ENCODE peak calls at places on chromosomes 7 and 10, in seven cellular contexts. X is NT2/D1, C is SK-N-SH, R is GM12878, Z is K562, G is HepG2, J is H1. L is an unnamed sample.

GRCh38 chr7:46713868-46714596 is 793.0 kb upstream of the IGFBP3 start:
- DNase-seq in X (no peak), C (no peak), R (no peak), Z (no peak), G (no peak), J (no peak), L (no peak)

GRCh38 chr7:149552778-149553177 is 55.2 kb upstream of the ZNF746 start:
- DNase-seq in X (no peak), C (no peak), R (no peak), Z (no peak), G (no peak), J (no peak), L (no peak)

GRCh38 chr7:3911685-3912084 is 610.6 kb downstream of the SDK1 start:
- DNase-seq in X (no peak), C (no peak), R (no peak), Z (no peak), G (no peak), J (no peak), L (no peak)

GRCh38 chr7:130371059-130371458 is 9.2 kb upstream of the CPA1 start:
- DNase-seq in X (no peak), C (no peak), R (no peak), Z (no peak), G (no peak), J (no peak), L (no peak)

GRCh38 chr7:108002726-108003590 is at the start of gene LAMB1:
- DNase-seq in X (peak), C (peak), R (no peak), Z (peak), G (peak), J (peak), L (no peak)

GRCh38 chr10:110324201-110324804 is 19.6 kb upstream of the SMNDC1 start:
- DNase-seq in X (no peak), C (no peak), R (no peak), Z (peak), G (no peak), J (no peak), L (no peak)

GRCh38 chr7:69738396-69738889 is 140.2 kb downstream of the AUTS2 start:
- DNase-seq in X (peak), C (no peak), R (peak), Z (no peak), G (no peak), J (no peak), L (no peak)

GRCh38 chr7:129734400-129734799 is 122.9 kb downstream of the NRF1 start:
- DNase-seq in X (no peak), C (no peak), R (no peak), Z (no peak), G (no peak), J (no peak), L (no peak)

GRCh38 chr7:39336457-39336856 is 229.7 kb upstream of the YAE1 start:
- DNase-seq in X (no peak), C (no peak), R (no peak), Z (no peak), G (no peak), J (no peak), L (no peak)

GRCh38 chr7:18754766-18755165 is 259.2 kb downstream of the HDAC9 start:
- DNase-seq in X (no peak), C (no peak), R (no peak), Z (no peak), G (no peak), J (no peak), L (no peak)

GRCh38 chr7:29414216-29414615 is 149.4 kb upstream of the PRR15 start:
- DNase-seq in X (no peak), C (no peak), R (no peak), Z (no peak), G (no peak), J (no peak), L (no peak)

GRCh38 chr10:70528726-70529362 is 50.3 kb downstream of the PALD1 start:
- DNase-seq in X (no peak), C (peak), R (no peak), Z (peak), G (peak), J (no peak), L (peak)

GRCh38 chr10:74900297-74900696 is 73.9 kb downstream of the KAT6B start:
- DNase-seq in X (no peak), C (no peak), R (peak), Z (no peak), G (no peak), J (no peak), L (no peak)

DNA sequence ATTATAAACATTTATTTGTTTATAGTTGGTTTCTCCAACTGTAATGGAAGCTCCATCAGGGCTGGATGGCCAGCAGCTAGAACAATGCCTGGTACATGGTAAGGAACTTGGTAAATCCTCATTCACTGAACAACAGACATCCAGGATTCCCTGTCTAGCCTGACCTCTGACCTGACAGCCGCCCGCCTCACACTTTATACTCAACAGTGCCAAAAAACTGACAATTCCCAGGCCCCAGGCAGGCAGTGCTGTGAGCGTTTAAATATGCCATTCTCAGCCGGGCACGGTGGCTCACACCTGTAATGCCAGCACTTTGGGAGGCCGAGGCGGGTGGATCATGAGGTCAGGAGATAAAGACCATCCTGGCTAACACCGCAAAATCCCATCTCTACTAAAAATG is 55.9 kb downstream of the RSU1 start:
- DNase-seq in X (no peak), C (no peak), R (no peak), Z (no peak), G (no peak), J (no peak), L (no peak)
- TF ChIP-seq YY1 in X (no peak), C (no peak), R (no peak), Z (no peak), G (no peak), J (no peak), L (no peak)

GRCh38 chr7:92362131-92362530 is 85.2 kb upstream of the GATAD1 start:
- DNase-seq in X (no peak), C (no peak), R (no peak), Z (no peak), G (no peak), J (no peak), L (no peak)

GRCh38 chr7:92368741-92369140 is 78.5 kb upstream of the GATAD1 start:
- DNase-seq in X (no peak), C (no peak), R (no peak), Z (no peak), G (no peak), J (no peak), L (no peak)

GRCh38 chr7:92366730-92367129 is 80.6 kb upstream of the GATAD1 start:
- DNase-seq in X (no peak), C (no peak), R (no peak), Z (no peak), G (no peak), J (no peak), L (no peak)
- TF ChIP-seq YY1 in X (no peak), C (no peak), R (no peak), Z (no peak), G (no peak), J (no peak), L (no peak)

DNA sequence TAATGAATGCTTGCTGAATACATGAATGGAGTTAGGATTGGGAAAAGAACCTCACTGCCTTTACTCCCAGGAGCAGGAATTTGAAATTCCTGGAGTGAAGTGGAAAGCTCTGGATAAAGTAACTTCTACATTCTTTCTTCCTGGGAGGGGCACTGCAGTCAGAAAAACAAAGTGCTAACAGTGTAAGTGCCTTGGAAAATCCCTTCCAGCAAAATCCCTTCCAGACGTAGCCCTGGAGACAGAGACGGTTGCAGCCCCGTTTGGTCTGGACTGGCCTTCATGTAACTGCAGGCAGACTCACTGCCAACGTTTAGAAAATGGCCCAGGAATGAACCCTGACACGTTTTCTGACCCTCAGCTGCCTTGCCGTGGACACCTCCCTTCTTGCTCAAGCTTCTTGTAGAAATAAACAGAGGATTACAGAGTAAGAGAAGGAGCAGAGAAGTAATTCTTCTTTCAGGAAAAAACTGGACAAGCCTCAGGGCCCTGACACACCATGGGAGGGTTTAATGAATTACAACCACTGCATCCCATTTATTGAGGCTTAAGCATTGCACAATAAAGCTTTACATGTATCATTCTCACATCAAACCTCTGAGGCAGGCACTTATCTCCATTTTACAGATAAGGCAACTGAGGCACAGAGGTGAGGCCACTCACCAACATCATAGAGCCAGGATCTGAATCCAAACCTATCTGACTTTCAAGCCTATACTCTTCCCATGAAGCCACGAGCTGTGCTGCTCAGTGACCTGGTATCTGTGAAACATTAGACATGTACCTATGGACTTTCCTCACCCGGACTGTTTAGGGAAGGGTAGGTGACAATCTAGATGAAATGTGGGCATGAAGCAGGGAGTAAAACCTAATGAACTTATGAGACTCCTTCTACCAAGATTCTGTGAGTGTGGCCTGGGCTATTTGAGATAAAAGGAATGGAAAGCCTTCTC is 7.8 kb downstream of the ITPRIP start:
- DNase-seq in X (no peak), C (no peak), R (no peak), Z (no peak), G (peak), J (no peak), L (no peak)
- TF ChIP-seq YY1 in X (no peak), C (no peak), R (no peak), Z (no peak), G (no peak), J (no peak), L (no peak)

DNA sequence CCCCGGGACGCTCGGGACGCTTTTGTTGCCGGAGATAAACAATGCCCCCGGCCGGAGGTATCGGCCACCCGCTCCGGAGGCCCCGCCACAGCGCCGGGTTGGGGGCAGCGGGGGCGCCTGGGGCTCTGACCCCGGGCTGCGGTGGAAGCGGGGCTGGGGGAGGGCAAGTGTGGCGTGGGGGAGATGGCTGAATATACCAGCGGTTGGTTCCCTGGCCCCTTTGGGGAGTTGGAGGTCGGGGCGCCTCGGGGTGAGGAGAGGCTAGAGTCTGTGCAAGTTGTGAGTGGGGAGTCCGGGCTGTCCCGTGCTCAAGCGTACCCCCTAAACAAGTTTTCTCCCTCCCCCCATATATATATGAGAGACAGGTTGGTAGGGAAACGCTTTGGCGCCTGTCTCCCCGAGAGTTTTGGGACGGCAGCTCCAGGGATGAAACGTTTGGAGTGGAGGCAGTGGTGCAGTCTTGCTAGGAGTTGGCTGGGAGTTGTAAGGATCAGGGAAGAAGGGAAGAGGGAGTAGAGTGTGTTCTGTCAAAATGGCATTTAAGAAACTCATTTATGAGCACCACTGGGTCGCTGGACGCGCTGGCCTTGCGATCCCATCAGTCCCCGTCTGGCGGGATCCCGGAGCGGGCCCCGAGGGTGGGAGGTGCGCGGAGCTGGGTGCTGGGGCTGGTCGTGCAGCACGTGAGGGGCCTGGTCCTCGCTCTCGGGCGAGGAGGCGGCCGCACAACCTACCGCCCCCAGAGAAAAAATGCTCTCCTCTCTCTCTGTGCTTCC is 967 bp downstream of the TET1 start:
- DNase-seq in X (no peak), C (peak), R (no peak), Z (peak), G (peak), J (peak), L (no peak)
- TF ChIP-seq YY1 in X (no peak), C (no peak), R (no peak), Z (no peak), G (no peak), J (no peak), L (no peak)

DNA sequence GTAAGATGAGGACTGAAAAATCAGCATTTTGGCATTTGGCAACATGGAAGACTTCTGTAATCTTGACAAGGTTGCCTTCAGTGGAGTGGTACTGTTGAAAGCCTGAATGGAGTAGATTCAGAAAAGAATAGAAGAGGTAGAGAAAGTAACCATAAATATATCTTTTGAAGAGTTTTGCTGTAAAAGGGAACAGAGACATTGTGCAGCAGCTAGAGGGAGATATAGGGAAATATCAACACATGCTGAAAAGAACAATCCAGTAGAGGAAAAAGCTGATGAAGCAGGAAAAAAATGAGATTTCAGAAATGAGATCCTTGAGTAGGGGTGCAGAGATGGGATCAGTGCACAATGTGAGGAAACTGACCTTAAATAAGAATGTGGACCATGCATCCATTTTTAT is 60.0 kb downstream of the RAPGEF5 start:
- DNase-seq in X (no peak), C (no peak), R (no peak), Z (no peak), G (no peak), J (no peak), L (no peak)
- TF ChIP-seq YY1 in X (no peak), C (no peak), R (no peak), Z (no peak), G (no peak), J (no peak), L (no peak)

GRCh38 chr7:102295346-102296178 is 8.9 kb downstream of the SH2B2 start:
- DNase-seq in X (no peak), C (no peak), R (no peak), Z (no peak), G (no peak), J (no peak), L (no peak)
- TF ChIP-seq YY1 in X (no peak), C (no peak), R (no peak), Z (no peak), G (no peak), J (no peak), L (no peak)

GRCh38 chr7:8491106-8491505 is 57.7 kb downstream of the NXPH1 start:
- DNase-seq in X (no peak), C (no peak), R (no peak), Z (no peak), G (no peak), J (no peak), L (no peak)

DNA sequence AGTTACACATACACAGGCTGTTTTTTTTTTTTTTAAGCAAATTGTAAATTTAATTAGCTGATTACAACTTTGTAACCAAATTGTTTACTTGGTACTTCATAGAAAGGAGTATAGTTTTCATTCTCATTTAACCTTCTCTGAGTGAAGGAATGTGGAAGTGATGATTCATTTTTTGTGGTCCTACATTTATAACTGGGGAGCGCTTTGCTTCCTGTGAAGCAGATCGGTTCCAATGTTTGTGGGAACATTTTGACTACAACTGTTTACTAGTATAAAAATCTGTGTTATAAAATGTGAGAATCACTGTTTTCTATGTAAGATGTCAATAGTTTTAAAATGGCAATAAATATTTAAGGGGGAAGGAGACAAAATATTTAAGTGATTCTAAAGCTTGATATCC is 57.0 kb downstream of the NXPH1 start:
- DNase-seq in X (no peak), C (no peak), R (no peak), Z (no peak), G (no peak), J (no peak), L (no peak)
- TF ChIP-seq YY1 in X (no peak), C (no peak), R (no peak), Z (no peak), G (no peak), J (no peak), L (no peak)

DNA sequence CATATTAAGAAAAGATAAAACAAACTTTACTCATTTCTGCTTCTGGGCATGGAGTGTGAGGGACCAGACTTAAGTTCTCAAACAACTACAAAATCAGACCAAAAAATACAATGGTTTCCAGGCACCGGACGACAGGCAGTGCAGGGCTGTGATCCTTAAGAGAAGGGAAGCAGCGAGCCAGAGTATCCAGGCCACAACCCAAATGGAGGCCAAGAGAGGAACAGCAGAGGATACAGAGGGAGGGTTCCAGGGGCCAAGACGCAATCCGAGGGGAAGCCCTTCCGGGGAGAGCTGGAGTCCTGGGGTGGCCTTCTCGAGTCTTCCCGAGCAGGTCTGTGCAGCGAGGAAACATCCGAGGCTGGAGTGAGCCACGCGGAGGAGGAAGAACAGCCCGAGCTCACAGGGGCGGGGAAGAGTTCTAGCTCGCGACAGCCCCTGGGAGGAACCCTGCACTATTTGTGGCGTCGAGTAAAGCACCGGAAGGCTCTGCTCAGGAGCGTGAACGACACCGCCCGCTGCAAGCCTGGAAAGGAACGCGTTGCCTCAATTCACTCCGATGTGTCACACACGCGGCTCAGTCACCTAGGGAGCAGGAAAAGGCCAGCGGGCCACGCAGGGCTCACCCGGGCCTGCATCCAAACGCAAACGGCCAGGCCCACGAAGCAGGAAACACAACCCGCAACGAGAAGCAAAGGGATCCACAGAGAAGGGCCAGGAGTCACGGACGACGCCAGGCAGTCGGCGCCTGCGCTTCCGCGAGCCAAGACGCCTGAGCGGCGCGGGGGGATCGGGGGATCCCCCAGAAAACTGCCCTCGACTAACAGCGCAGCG is 933 bp upstream of the RNF32 start:
- DNase-seq in X (no peak), C (no peak), R (no peak), Z (peak), G (no peak), J (no peak), L (no peak)
- TF ChIP-seq YY1 in X (no peak), C (no peak), R (no peak), Z (no peak), G (no peak), J (no peak), L (no peak)

GRCh38 chr7:137157256-137157655 is 186.3 kb downstream of the PTN start:
- DNase-seq in X (no peak), C (no peak), R (no peak), Z (no peak), G (no peak), J (no peak), L (no peak)
- TF ChIP-seq YY1 in X (no peak), C (no peak), R (no peak), Z (no peak), G (no peak), J (no peak), L (no peak)

DNA sequence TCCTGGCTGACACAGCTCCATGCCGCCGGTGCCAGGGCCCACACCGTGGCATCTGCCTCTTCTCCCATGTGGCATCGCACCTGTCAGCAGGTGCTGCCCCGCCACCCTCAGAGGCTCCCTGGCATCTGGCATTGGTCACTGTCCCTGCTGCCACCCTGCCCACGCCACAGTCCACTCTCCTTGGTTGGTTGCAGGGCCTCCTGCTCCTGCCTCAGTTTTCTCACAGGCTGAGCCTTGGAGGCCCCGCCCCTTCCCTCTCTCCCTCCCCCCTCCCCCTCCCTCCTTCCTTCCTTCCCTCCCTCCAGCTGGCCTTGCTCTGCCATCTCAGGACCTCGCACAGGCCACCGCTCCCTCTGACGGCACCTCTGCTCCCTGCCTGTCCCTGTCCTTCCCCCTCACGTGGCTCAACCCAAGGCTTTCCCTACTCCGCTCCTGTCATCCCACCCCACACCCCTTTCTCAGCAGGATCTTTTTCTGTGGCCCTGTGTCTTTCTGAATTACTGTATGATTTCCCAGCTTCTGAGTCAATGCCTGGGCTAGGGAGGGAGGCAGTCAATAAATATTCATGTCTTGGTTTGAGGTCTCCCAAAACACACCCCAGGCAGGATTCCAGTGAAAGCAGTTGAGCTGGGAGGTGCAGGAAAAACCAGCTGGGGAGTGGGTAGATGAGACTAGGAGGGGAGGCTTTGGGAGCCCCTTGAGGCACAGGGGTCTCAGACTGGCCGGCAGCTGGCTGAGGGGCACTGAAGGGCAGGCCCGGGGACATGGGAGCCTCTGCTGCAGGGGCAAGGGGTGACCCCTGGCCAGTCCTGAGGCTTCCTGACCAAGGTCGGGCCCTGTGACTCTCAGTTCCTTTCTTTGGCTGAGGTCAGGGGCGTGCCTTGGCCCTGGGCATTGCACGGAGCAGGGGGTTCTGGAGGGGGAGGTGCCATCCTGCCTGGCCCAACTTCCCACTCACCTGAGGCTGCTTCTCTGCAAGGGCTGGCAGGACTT is 87.6 kb downstream of the INPP5A start:
- DNase-seq in X (peak), C (no peak), R (no peak), Z (no peak), G (no peak), J (no peak), L (no peak)
- TF ChIP-seq YY1 in X (no peak), C (no peak), R (no peak), Z (no peak), G (no peak), J (no peak), L (no peak)